ENCODE peak calls at places on chromosome 9, in eight cellular contexts. J is WTC11, A is IMR-90, T is HFFc6, M is astrocyte of the spinal cord, W is left lung, P is SK-N-SH, N is fibroblast of pulmonary artery. R is an unnamed sample.

GRCh38 chr9:108815156-108815555 is 40.6 kb downstream of the ACTL7B start:
- DNase-seq in J (no peak), A (no peak), T (no peak), M (no peak), W (peak), P (no peak), N (no peak), R (no peak)

GRCh38 chr9:130765135-130766030 is 69.7 kb upstream of the ABL1 start:
- DNase-seq in J (no peak), A (peak), T (no peak), M (peak), W (no peak), P (no peak), N (peak), R (no peak)

GRCh38 chr9:138075961-138076649 is 198.5 kb downstream of the CACNA1B start:
- DNase-seq in J (no peak), A (no peak), T (no peak), M (no peak), W (no peak), P (peak), N (no peak), R (peak)

GRCh38 chr9:77251050-77251449 is 73.7 kb downstream of the VPS13A start:
- DNase-seq in J (no peak), A (no peak), T (no peak), M (no peak), W (no peak), P (no peak), N (peak), R (no peak)

GRCh38 chr9:104808030-104808614 is 44.2 kb downstream of the NIPSNAP3B start:
- DNase-seq in J (peak), A (peak), T (peak), M (peak), W (no peak), P (peak), N (peak), R (no peak)

GRCh38 chr9:119366909-119367690 is 2.1 kb downstream of the BRINP1 start:
- DNase-seq in J (no peak), A (no peak), T (no peak), M (no peak), W (no peak), P (no peak), N (no peak), R (no peak)

GRCh38 chr9:19049872-19050636 is 827 bp downstream of the RRAGA start:
- DNase-seq in J (no peak), A (peak), T (peak), M (peak), W (no peak), P (peak), N (peak), R (no peak)

GRCh38 chr9:120257483-120257882 is 322.5 kb downstream of the CDK5RAP2 start:
- DNase-seq in J (no peak), A (no peak), T (no peak), M (no peak), W (no peak), P (no peak), N (no peak), R (no peak)

GRCh38 chr9:95947118-95947517 is 71.6 kb downstream of the ERCC6L2 start:
- DNase-seq in J (no peak), A (no peak), T (no peak), M (no peak), W (no peak), P (no peak), N (no peak), R (no peak)

GRCh38 chr9:20319641-20320337 is 302.5 kb downstream of the MLLT3 start:
- DNase-seq in J (no peak), A (peak), T (peak), M (peak), W (no peak), P (no peak), N (peak), R (no peak)

GRCh38 chr9:138096192-138096845 is 218.7 kb downstream of the CACNA1B start:
- DNase-seq in J (peak), A (no peak), T (no peak), M (no peak), W (no peak), P (no peak), N (no peak), R (peak)

GRCh38 chr9:68760674-68761003 is 55.6 kb downstream of the PIP5K1B start:
- DNase-seq in J (no peak), A (no peak), T (no peak), M (no peak), W (no peak), P (no peak), N (no peak), R (no peak)

GRCh38 chr9:129404621-129405020 is 216.3 kb downstream of the C9orf50 start:
- DNase-seq in J (no peak), A (no peak), T (no peak), M (no peak), W (no peak), P (peak), N (no peak), R (no peak)

GRCh38 chr9:94082956-94083355 is 1.3 kb upstream of the PTPDC1 start:
- DNase-seq in J (no peak), A (peak), T (no peak), M (no peak), W (no peak), P (no peak), N (peak), R (no peak)

GRCh38 chr9:27247756-27248155 is 49.2 kb downstream of the EQTN start:
- DNase-seq in J (peak), A (peak), T (peak), M (peak), W (peak), P (peak), N (peak), R (no peak)

GRCh38 chr9:16202221-16202620 is 649.4 kb downstream of the CCDC171 start:
- DNase-seq in J (no peak), A (peak), T (no peak), M (peak), W (no peak), P (no peak), N (no peak), R (no peak)

GRCh38 chr9:8718121-8718725 is 918.6 kb upstream of the DMAC1 start:
- DNase-seq in J (no peak), A (peak), T (no peak), M (peak), W (no peak), P (no peak), N (peak), R (no peak)

GRCh38 chr9:129185991-129186390 is 7.9 kb upstream of the IER5L start:
- DNase-seq in J (no peak), A (peak), T (peak), M (no peak), W (no peak), P (no peak), N (no peak), R (no peak)

GRCh38 chr9:26946753-26947727 is at the start of gene PLAA:
- DNase-seq in J (peak), A (peak), T (peak), M (peak), W (peak), P (peak), N (peak), R (peak)

GRCh38 chr9:127980056-127980705 is 608 bp downstream of the EEIG1 start:
- DNase-seq in J (peak), A (no peak), T (no peak), M (peak), W (no peak), P (peak), N (no peak), R (no peak)

GRCh38 chr9:114898741-114899140 is 31.6 kb downstream of the TNFSF8 start:
- DNase-seq in J (no peak), A (no peak), T (no peak), M (no peak), W (peak), P (no peak), N (no peak), R (no peak)

GRCh38 chr9:94135222-94135621 is 51.0 kb downstream of the PTPDC1 start:
- DNase-seq in J (no peak), A (peak), T (peak), M (peak), W (no peak), P (no peak), N (peak), R (no peak)

GRCh38 chr9:98929866-98930265 is 13.8 kb upstream of the COL15A1 start:
- DNase-seq in J (no peak), A (peak), T (no peak), M (peak), W (no peak), P (no peak), N (peak), R (no peak)

GRCh38 chr9:128818839-128819715 is 777 bp downstream of the ENDOG start:
- DNase-seq in J (peak), A (no peak), T (no peak), M (no peak), W (no peak), P (peak), N (no peak), R (no peak)

DNA sequence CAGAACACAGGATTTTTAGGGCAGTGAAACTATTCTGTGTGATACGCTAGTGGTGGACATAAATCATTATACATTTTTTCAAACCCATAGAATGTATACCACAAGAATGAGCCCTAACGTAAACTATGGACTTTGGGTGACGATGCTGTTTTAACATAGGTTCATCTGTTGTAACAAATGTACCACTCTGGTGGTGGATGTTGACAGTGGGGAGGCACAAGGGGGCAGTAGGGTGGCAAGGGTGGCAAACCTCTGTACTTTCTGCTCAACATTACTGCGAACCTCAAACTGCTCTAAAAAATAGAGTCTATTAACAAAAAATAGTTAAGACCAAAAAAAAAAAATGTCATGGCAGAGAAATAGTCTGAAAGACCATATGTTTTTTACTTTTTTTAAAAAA is 9.1 kb upstream of the MVB12B start:
- DNase-seq in J (no peak), A (peak), T (peak), M (no peak), W (no peak), P (no peak), N (no peak), R (no peak)
- TF ChIP-seq CTCF in J (no peak), A (peak), T (peak), M (peak), W (peak), P (peak), N (peak), R (no peak)

GRCh38 chr9:131801811-131802210 is 61.9 kb upstream of the RAPGEF1 start:
- DNase-seq in J (peak), A (no peak), T (no peak), M (no peak), W (no peak), P (no peak), N (no peak), R (no peak)

GRCh38 chr9:131798166-131798565 is 58.3 kb upstream of the RAPGEF1 start:
- DNase-seq in J (no peak), A (no peak), T (no peak), M (no peak), W (no peak), P (no peak), N (no peak), R (no peak)

GRCh38 chr9:131799177-131799823 is 59.4 kb upstream of the RAPGEF1 start:
- DNase-seq in J (peak), A (peak), T (peak), M (peak), W (peak), P (no peak), N (peak), R (peak)

GRCh38 chr9:131800366-131800765 is 60.5 kb upstream of the RAPGEF1 start:
- DNase-seq in J (no peak), A (no peak), T (no peak), M (no peak), W (no peak), P (peak), N (no peak), R (no peak)

DNA sequence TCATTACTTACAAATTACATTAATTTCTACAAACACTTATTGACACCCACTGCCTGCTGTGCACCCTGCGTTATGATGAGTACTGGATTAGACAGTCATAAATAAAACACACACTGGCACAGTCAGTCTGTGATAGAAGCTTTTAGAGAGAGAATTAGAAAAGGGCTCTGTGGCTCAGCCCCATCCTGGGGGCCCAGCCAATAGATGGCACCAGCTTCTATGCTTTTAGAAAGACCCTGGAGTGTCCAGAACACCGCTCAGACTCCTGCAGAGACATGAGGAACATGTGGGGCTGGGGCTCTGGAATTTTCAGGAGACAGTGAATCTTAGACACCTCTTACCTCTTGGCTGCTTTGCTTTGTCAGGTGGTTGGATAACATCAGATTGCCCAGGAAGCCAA is 61.0 kb upstream of the RAPGEF1 start:
- DNase-seq in J (no peak), A (no peak), T (no peak), M (no peak), W (no peak), P (peak), N (no peak), R (no peak)
- TF ChIP-seq CTCF in J (no peak), A (no peak), T (no peak), M (no peak), W (no peak), P (no peak), N (no peak), R (no peak)

GRCh38 chr9:134375430-134376385 is 49.5 kb downstream of the RXRA start:
- DNase-seq in J (no peak), A (no peak), T (no peak), M (peak), W (no peak), P (peak), N (peak), R (no peak)
- TF ChIP-seq CTCF in J (no peak), A (no peak), T (no peak), M (no peak), W (no peak), P (no peak), N (no peak), R (no peak)

DNA sequence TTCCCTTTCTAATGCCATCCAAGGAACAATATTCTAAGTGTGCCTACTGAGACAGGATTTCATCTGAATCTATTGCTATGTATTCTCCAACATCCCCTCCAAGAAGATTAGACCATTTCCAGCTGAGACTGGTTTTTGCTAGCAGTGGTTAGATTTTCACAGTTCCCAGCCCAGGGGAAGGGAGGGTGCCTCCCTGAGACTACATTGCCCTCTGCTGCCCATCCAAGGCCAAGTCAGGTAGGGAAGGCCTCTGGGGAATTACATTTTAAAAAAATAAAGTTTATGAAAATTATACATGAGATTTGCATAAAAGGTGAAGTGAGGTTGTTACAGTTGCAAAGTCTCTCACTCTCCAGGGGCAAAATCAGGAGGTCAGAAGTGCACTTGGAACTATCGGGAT is 28.0 kb upstream of the SYK start:
- DNase-seq in J (peak), A (no peak), T (no peak), M (no peak), W (no peak), P (peak), N (no peak), R (no peak)
- TF ChIP-seq CTCF in J (peak), A (peak), T (peak), M (peak), W (no peak), P (peak), N (no peak), R (peak)

DNA sequence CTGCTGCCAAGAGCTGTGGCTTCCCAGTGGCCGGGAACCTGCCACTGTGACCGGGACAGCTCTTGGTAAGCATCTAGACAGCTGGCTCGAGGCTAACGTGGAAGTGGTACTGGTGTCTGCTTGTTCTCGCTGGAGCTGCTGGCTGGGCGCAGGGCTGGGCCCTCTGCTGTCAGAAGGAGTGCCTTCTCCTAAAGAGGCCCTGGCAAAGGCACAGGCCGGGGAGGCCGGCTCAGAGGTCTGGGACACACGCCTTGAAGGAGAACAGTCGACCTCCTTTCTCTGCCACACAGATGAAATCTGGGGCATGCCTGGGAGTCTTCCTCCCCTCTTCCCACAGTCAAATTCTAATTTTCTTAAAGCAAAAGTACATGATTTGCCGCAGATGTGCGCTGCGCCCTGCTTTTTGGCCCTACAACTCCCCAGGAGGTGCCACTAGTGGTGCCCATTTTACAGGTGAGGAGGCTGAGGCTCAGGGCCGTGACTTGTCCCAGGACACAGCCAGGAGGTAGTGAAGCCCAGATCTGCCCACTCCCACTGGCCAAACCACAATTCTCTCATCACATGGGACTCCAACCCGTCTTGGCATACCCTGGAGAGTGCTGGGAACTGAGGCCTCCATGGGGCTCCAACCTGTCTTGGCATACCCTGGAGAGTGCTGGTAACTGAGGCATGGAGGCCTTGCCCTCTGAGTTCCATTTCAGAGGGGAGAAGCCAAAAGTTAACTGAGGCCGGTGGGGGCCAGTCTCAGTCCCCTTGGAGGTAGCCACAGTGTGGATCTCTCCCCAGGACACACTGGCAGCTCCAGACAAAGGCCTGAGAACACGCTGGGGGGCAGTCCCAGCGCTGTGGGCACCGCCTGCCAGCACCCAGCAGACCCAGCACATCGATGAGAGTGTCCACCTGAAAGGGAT is 12.0 kb upstream of the RXRA start:
- DNase-seq in J (no peak), A (no peak), T (no peak), M (no peak), W (no peak), P (no peak), N (no peak), R (no peak)
- TF ChIP-seq CTCF in J (no peak), A (no peak), T (no peak), M (no peak), W (no peak), P (no peak), N (no peak), R (no peak)

GRCh38 chr9:122402403-122403268 is 31.8 kb downstream of the PTGS1 start:
- DNase-seq in J (no peak), A (peak), T (peak), M (peak), W (no peak), P (no peak), N (peak), R (no peak)
- TF ChIP-seq CTCF in J (no peak), A (no peak), T (no peak), M (no peak), W (no peak), P (no peak), N (no peak), R (no peak)